ENCODE peak calls at places on chromosomes 12 and 14, in seven cellular contexts. M is substantia nigra; A is lower leg skin; C is NCI-H1092; T is SJSA1; N is Calu3; P is stimulated activated CD4-positive, alpha-beta T cell treated with anti-CD3 and anti-CD28 coated beads, Interleukin-12 subunit alpha, Interleukin-12 subunit beta, amount 100 ng/mL, for 4 hours. V is an unnamed sample.

GRCh38 chr14:43647302-43647701 is 859.8 kb downstream of the FSCB start:
- DNase-seq in C (no peak), N (no peak), P (no peak), T (no peak), A (no peak), M (no peak), V (no peak)

GRCh38 chr12:28032811-28033537 is 60.4 kb upstream of the PTHLH start:
- DNase-seq in N (no peak), M (no peak), C (no peak), T (peak; percentile 36), P (no peak), A (no peak), V (no peak)

GRCh38 chr12:21642707-21643389 is 14.8 kb downstream of the LDHB start:
- DNase-seq in M (no peak), P (no peak), A (no peak), N (no peak), T (no peak), C (no peak), V (no peak)

GRCh38 chr12:132724506-132725220 is 14.0 kb downstream of the PGAM5 start:
- DNase-seq in T (no peak), M (no peak), N (no peak), C (no peak), P (no peak), A (no peak), V (no peak)

GRCh38 chr12:31756977-31757420 is 28.2 kb upstream of the AMN1 start:
- DNase-seq in N (peak; percentile 59), P (no peak), A (no peak), T (no peak), M (no peak), C (no peak), V (peak; percentile 40)

GRCh38 chr14:52355526-52355925 is 41.4 kb downstream of the PTGER2 start:
- DNase-seq in P (no peak), A (no peak), C (no peak), M (no peak), T (no peak), N (no peak), V (no peak)

GRCh38 chr14:85702937-85703336 is 173.0 kb downstream of the FLRT2 start:
- DNase-seq in M (no peak), C (no peak), N (no peak), A (no peak), T (no peak), P (no peak), V (no peak)

GRCh38 chr12:91951571-91951970 is 194.1 kb downstream of the BTG1 start:
- DNase-seq in C (no peak), A (no peak), M (no peak), N (no peak), T (no peak), P (no peak), V (no peak)

GRCh38 chr14:100306256-100306505 is at the start of gene SLC25A29:
- DNase-seq in C (no peak), T (no peak), P (no peak), M (no peak), N (no peak), A (no peak), V (no peak)

GRCh38 chr12:7716391-7716790 is 5.2 kb downstream of the DPPA3 start:
- DNase-seq in A (no peak), M (no peak), T (no peak), C (no peak), P (no peak), N (no peak), V (no peak)

GRCh38 chr12:125528300-125528699 is 463.1 kb downstream of the AACS start:
- DNase-seq in M (no peak), A (no peak), N (no peak), T (no peak), P (no peak), C (no peak), V (no peak)

GRCh38 chr14:68784298-68784910 is 8.5 kb downstream of the ZFP36L1 start:
- DNase-seq in A (peak; percentile 86), M (no peak), C (no peak), T (no peak), P (no peak), N (peak; percentile 90), V (peak; percentile 91)

GRCh38 chr14:105865904-105866840 is 339.8 kb downstream of the TMEM121 start:
- DNase-seq in C (no peak), M (no peak), N (no peak), A (peak; percentile 64), P (no peak), T (no peak), V (no peak)

GRCh38 chr14:89621791-89622638 is 205.0 kb upstream of the FOXN3 start:
- DNase-seq in A (no peak), M (no peak), C (no peak), P (no peak), T (no peak), N (no peak), V (no peak)

GRCh38 chr14:64760146-64760755 is 56.0 kb downstream of the PLEKHG3 start:
- DNase-seq in T (peak; percentile 41), N (peak; percentile 71), M (no peak), C (peak; percentile 20), P (peak; percentile 50), A (no peak), V (peak; percentile 82)

GRCh38 chr14:103332143-103332919 is 1.7 kb upstream of the EIF5 start:
- DNase-seq in T (no peak), A (peak; percentile 82), M (no peak), P (no peak), N (no peak), C (no peak), V (no peak)

GRCh38 chr14:94000986-94001385 is 3.9 kb downstream of the CCDC197 start:
- DNase-seq in C (no peak), A (no peak), T (no peak), N (no peak), P (no peak), M (no peak), V (no peak)

GRCh38 chr14:53528114-53528513 is 375.0 kb upstream of the DDHD1 start:
- DNase-seq in T (no peak), M (no peak), C (no peak), A (no peak), P (no peak), N (no peak), V (peak; percentile 32)

GRCh38 chr14:59190372-59190771 is 1.9 kb downstream of the DAAM1 start:
- DNase-seq in M (no peak), T (no peak), A (no peak), N (peak; percentile 7), C (no peak), P (no peak), V (peak; percentile 28)

GRCh38 chr12:60335765-60336164 is 739.9 kb downstream of the SLC16A7 start:
- DNase-seq in A (no peak), P (no peak), M (no peak), T (peak; percentile 34), C (no peak), N (peak; percentile 4), V (no peak)

GRCh38 chr12:4899361-4899760 is 10.3 kb upstream of the KCNA1 start:
- DNase-seq in C (no peak), M (no peak), N (no peak), A (no peak), T (no peak), P (no peak), V (no peak)

GRCh38 chr14:88005978-88006851 is 1.3 kb downstream of the GPR65 start:
- DNase-seq in C (no peak), P (peak; percentile 47), T (no peak), A (no peak), M (no peak), N (no peak), V (no peak)

GRCh38 chr12:56941299-56942017 is 7.2 kb upstream of the SDR9C7 start:
- DNase-seq in C (no peak), T (no peak), N (peak; percentile 36), M (no peak), A (peak; percentile 82), P (no peak), V (no peak)

GRCh38 chr14:47442206-47442605 is 233.2 kb downstream of the MDGA2 start:
- DNase-seq in M (no peak), T (no peak), C (no peak), N (peak; percentile 34), A (no peak), P (no peak), V (no peak)

GRCh38 chr12:51028126-51028810 is 2.1 kb upstream of the SLC11A2 start:
- DNase-seq in M (no peak), A (no peak), N (peak; percentile 46), P (no peak), C (no peak), T (no peak), V (peak; percentile 59)

GRCh38 chr12:63821781-63822251 is 22.7 kb upstream of the SRGAP1 start:
- DNase-seq in P (no peak), T (no peak), A (no peak), N (peak; percentile 20), M (peak; percentile 8), C (no peak), V (no peak)

GRCh38 chr14:69595336-69595735 is 16.1 kb upstream of the SUSD6 start:
- DNase-seq in A (no peak), T (no peak), M (no peak), N (no peak), P (no peak), C (no peak), V (no peak)

GRCh38 chr12:18589316-18589715 is 148.5 kb downstream of the PLCZ1 start:
- DNase-seq in T (no peak), N (no peak), C (no peak), M (no peak), A (no peak), P (no peak), V (no peak)

GRCh38 chr12:127657036-127657435 is 609.9 kb upstream of the TMEM132C start:
- DNase-seq in A (no peak), C (no peak), P (no peak), M (no peak), T (no peak), N (no peak), V (no peak)

GRCh38 chr12:96981053-96981452 is 74.0 kb downstream of the NEDD1 start:
- DNase-seq in M (no peak), A (no peak), P (no peak), N (no peak), C (no peak), T (peak; percentile 69), V (no peak)

GRCh38 chr12:20369164-20370000 is 1.0 kb downstream of the PDE3A start:
- DNase-seq in P (no peak), C (no peak), M (peak; percentile 19), A (peak; percentile 92), T (peak; percentile 40), N (peak; percentile 75), V (peak; percentile 80)

GRCh38 chr12:108724054-108724889 is 7.0 kb downstream of the CORO1C start:
- DNase-seq in N (no peak), M (no peak), A (no peak), T (peak; percentile 52), C (no peak), P (no peak), V (no peak)

GRCh38 chr14:37429618-37430017 is 165.4 kb downstream of the FOXA1 start:
- DNase-seq in T (no peak), M (no peak), P (no peak), A (no peak), C (no peak), N (no peak), V (no peak)